ENCODE peak calls at places on chromosomes 5 and 9, in six cellular contexts. Q, D, B, J, K and Y are unnamed samples.

GRCh38 chr5:150637245-150638052 is 3.0 kb upstream of the SYNPO start:
- DNase-seq in J (no peak), D (no peak), Q (peak; percentile 75), K (no peak), B (no peak), Y (no peak)

GRCh38 chr5:74232281-74232680 is 408.2 kb downstream of the ENC1 start:
- DNase-seq in J (no peak), Q (no peak), K (no peak), B (no peak), D (no peak), Y (no peak)

GRCh38 chr5:124180523-124181461 is 565.6 kb downstream of the ZNF608 start:
- DNase-seq in B (no peak), D (no peak), K (no peak), J (no peak), Q (no peak), Y (no peak)

GRCh38 chr5:93154551-93154950 is 426.5 kb downstream of the NR2F1-AS1 start:
- DNase-seq in Q (no peak), K (no peak), J (no peak), B (no peak), D (no peak), Y (no peak)

GRCh38 chr9:93918071-93918470 is 37.1 kb downstream of the BARX1 start:
- DNase-seq in Q (no peak), B (no peak), K (no peak), J (no peak), D (no peak), Y (no peak)

GRCh38 chr9:94108584-94108983 is 24.3 kb downstream of the PTPDC1 start:
- DNase-seq in B (no peak), D (no peak), Q (no peak), J (no peak), K (no peak), Y (no peak)

GRCh38 chr5:14041528-14042184 is 97.2 kb upstream of the DNAH5 start:
- DNase-seq in B (no peak), Q (no peak), J (no peak), D (no peak), K (no peak), Y (no peak)

GRCh38 chr9:3285365-3286161 is 240.2 kb downstream of the RFX3 start:
- DNase-seq in D (no peak), B (no peak), Q (no peak), J (no peak), K (no peak), Y (no peak)

GRCh38 chr9:90290716-90291485 is 351.7 kb downstream of the DIRAS2 start:
- DNase-seq in D (no peak), K (no peak), B (no peak), Q (no peak), J (no peak), Y (no peak)

GRCh38 chr5:56440871-56441740 is 208.0 kb upstream of the ANKRD55 start:
- DNase-seq in Q (peak; percentile 96), K (no peak), B (peak; percentile 79), J (no peak), D (no peak), Y (no peak)

GRCh38 chr5:149240354-149240998 is 31.2 kb upstream of the AFAP1L1 start:
- DNase-seq in K (peak; percentile 90), B (no peak), Q (no peak), D (peak; percentile 69), J (no peak), Y (no peak)

GRCh38 chr5:38551020-38552017 is 5.1 kb downstream of the LIFR start:
- DNase-seq in J (peak; percentile 23), D (no peak), B (no peak), K (no peak), Q (peak; percentile 59), Y (no peak)

GRCh38 chr5:170293273-170293672 is 4.3 kb downstream of the LCP2 start:
- DNase-seq in Q (no peak), B (no peak), D (peak; percentile 69), J (no peak), K (peak; percentile 94), Y (no peak)

GRCh38 chr9:6113819-6114218 is 98.4 kb upstream of the RANBP6 start:
- DNase-seq in Q (no peak), J (no peak), D (no peak), K (no peak), B (no peak), Y (no peak)

GRCh38 chr9:33750839-33751339 is 44.5 kb upstream of the PRSS3 start:
- DNase-seq in D (no peak), B (no peak), K (no peak), J (no peak), Q (no peak), Y (no peak)

GRCh38 chr9:131423171-131423581 is 29.3 kb downstream of the PRRC2B start:
- DNase-seq in K (peak; percentile 64), J (no peak), D (peak; percentile 83), B (peak; percentile 62), Q (no peak), Y (no peak)

GRCh38 chr9:122226758-122227575 is 1.8 kb downstream of the LHX6 start:
- DNase-seq in J (no peak), D (no peak), Q (no peak), K (no peak), B (no peak), Y (no peak)

GRCh38 chr5:165370772-165371171 is 1865.4 kb downstream of the MAT2B start:
- DNase-seq in D (no peak), J (no peak), Q (no peak), B (no peak), K (no peak), Y (no peak)

GRCh38 chr5:29382735-29383280 is 1810.7 kb upstream of the CDH6 start:
- DNase-seq in B (no peak), J (no peak), Q (peak; percentile 21), K (no peak), D (no peak), Y (no peak)

GRCh38 chr9:79134654-79135053 is 437.1 kb upstream of the TLE4 start:
- DNase-seq in D (no peak), B (no peak), J (peak; percentile 12), Q (no peak), K (no peak), Y (no peak)

GRCh38 chr5:2749514-2750025 is 1.9 kb downstream of the IRX2 start:
- DNase-seq in J (no peak), K (no peak), Q (no peak), D (no peak), B (no peak), Y (peak; percentile 77)
- H3K4me3 ChIP-seq in J (no peak overlapping the region), K (no peak overlapping the region), Q (no peak overlapping the region), D (no peak overlapping the region), B (peak overlapping the region; percentile 52), Y (no peak overlapping the region)

GRCh38 chr9:124036578-124036977 is 25.0 kb downstream of the LHX2 start:
- DNase-seq in J (no peak), B (no peak), D (peak; percentile 47), Q (no peak), K (no peak), Y (no peak)
- H3K27ac ChIP-seq in J (no peak overlapping the region), B (no peak overlapping the region), D (no peak overlapping the region), Q (no peak overlapping the region), K (no peak overlapping the region), Y (no peak overlapping the region)

GRCh38 chr5:163757344-163757743 is 251.9 kb downstream of the MAT2B start:
- DNase-seq in B (no peak), D (no peak), J (no peak), Q (no peak), K (no peak), Y (no peak)

GRCh38 chr5:163759000-163759730 is 253.7 kb downstream of the MAT2B start:
- DNase-seq in Q (no peak), D (no peak), K (no peak), B (no peak), J (no peak), Y (no peak)

GRCh38 chr5:163760498-163760897 is 255.1 kb downstream of the MAT2B start:
- DNase-seq in Q (peak; percentile 24), D (no peak), K (no peak), J (no peak), B (no peak), Y (no peak)

GRCh38 chr5:163756170-163756569 is 250.8 kb downstream of the MAT2B start:
- DNase-seq in K (no peak), J (no peak), Q (no peak), D (no peak), B (no peak), Y (no peak)

DNA sequence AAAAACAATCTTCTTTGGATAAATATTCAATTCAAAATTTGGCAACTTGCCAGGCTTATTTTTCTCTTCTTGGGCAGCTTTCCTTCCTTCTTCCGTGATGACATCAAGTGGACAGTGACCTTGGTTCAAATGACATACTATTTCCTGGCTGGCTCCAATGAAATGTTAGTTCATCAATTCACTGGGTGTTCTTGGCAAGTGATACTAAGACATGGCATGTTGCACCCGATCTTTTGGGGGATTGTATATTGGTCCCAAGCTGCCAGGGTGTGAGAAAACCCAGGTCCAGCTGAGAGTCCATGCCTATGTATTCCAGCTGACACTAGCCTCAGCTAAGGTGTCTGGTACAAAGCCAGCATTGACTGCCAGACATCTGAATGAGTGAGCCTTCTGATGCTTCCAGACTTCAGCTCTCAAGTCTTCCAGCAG is 252.9 kb downstream of the MAT2B start:
- DNase-seq in J (no peak), B (no peak), D (no peak), K (no peak), Q (no peak), Y (no peak)
- TF ChIP-seq POLR2AphosphoS5 in J (no peak), B (no peak), D (no peak), K (no peak), Q (no peak), Y (no peak)

DNA sequence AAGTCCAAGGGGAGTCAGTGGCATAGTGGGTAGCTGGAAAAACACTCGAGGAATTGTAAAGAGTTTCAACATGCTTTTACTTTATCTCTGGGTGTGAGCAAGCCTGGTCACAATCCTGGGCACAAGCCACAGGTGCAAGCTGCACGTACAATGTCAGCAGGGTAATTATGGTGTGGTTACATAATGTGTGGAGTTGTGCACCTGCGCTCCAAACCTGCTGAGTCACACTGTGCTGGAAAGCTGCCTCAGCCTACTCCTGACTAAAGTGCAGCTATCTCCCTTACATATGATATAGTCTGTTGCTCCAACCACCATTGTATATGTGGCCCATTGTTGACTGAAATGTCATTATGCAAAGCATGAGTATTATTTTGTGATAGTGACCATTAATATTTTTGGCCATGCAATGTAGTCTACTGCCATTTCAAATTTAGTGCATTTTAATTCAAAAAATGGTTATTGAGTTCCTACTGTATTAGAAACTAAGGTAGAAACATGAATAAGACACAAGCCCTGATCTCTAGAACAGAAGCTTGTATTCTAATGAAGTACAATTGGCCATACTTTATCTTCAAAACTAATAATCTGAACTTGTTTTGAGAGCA is 160.9 kb upstream of the SLC30A5 start:
- DNase-seq in D (no peak), J (peak; percentile 7), K (no peak), B (no peak), Q (no peak), Y (no peak)
- H3K4me3 ChIP-seq in D (no peak overlapping the region), J (no peak overlapping the region), K (no peak overlapping the region), B (no peak overlapping the region), Q (no peak overlapping the region), Y (no peak overlapping the region)